ENCODE peak calls at places on chromosomes 11 and 22, in four cellular contexts. J is NCI-H1105 treated with DMSO at 0.1 percent for 48 hours, P is AG08395, M is H54. I is an unnamed sample.

GRCh38 chr11:74570266-74571061 is 21.9 kb upstream of the POLD3 start:
- DNase-seq in J (peak; percentile 51), P (peak; percentile 73), M (peak; percentile 56), I (peak; percentile 70)

GRCh38 chr11:114160884-114161283 is 101.4 kb downstream of the ZBTB16 start:
- DNase-seq in J (no peak), P (no peak), M (no peak), I (no peak)

GRCh38 chr11:36724742-36725387 is 126.8 kb upstream of the RAG2 start:
- DNase-seq in J (no peak), P (no peak), M (no peak), I (no peak)

GRCh38 chr22:37674248-37674647 is 1.2 kb upstream of the LGALS1 start:
- DNase-seq in J (no peak), P (no peak), M (no peak), I (no peak)

GRCh38 chr11:5690216-5690615 is 626 bp downstream of the TRIM22 start:
- DNase-seq in J (no peak), P (peak; percentile 33), M (no peak), I (no peak)

GRCh38 chr11:2671748-2672147 is 28.0 kb downstream of the KCNQ1OT1 start:
- DNase-seq in J (no peak), P (no peak), M (no peak), I (no peak)

GRCh38 chr11:69817265-69818236 is 1.7 kb downstream of the FGF3 start:
- DNase-seq in J (no peak), P (no peak), M (no peak), I (peak; percentile 15)

GRCh38 chr22:45164217-45165123 is 745 bp downstream of the NUP50 start:
- DNase-seq in J (no peak), P (peak; percentile 16), M (no peak), I (peak; percentile 33)

GRCh38 chr11:104005234-104005855 is 31.1 kb upstream of the DDI1 start:
- DNase-seq in J (no peak), P (no peak), M (no peak), I (peak; percentile 11)

GRCh38 chr11:86896486-86896885 is 58.7 kb downstream of the FZD4 start:
- DNase-seq in J (no peak), P (peak; percentile 64), M (no peak), I (peak; percentile 45)

GRCh38 chr11:63699906-63700305 is 18.6 kb downstream of the RTN3 start:
- DNase-seq in J (no peak), P (no peak), M (no peak), I (no peak)